ENCODE peak calls at places on chromosomes 6 and 20, in six cellular contexts. C, I, N, D, L and M are unnamed samples.

GRCh38 chr6:26224940-26225847 is 138.0 kb downstream of the HFE start:
- DNase-seq in N (peak; percentile 16), C (no peak), L (peak; percentile 90), I (no peak), D (peak; percentile 85), M (peak; percentile 49)

GRCh38 chr6:26394289-26394688 is 7.8 kb upstream of the BTN3A1 start:
- DNase-seq in N (peak; percentile 92), D (peak; percentile 42), L (no peak), I (no peak), C (no peak), M (peak; percentile 82)

GRCh38 chr20:54668271-54669053 is 193.1 kb downstream of the DOK5 start:
- DNase-seq in I (peak; percentile 15), N (peak; percentile 63), D (peak; percentile 62), C (peak; percentile 73), L (peak; percentile 60), M (peak; percentile 53)

GRCh38 chr6:36671687-36672375 is 6.7 kb upstream of the CDKN1A start:
- DNase-seq in N (no peak), L (no peak), I (no peak), C (no peak), D (no peak), M (no peak)

GRCh38 chr20:51767018-51767866 is 948 bp downstream of the ATP9A start:
- DNase-seq in N (peak; percentile 97), D (peak; percentile 95), I (peak; percentile 82), C (peak; percentile 90), L (peak; percentile 79), M (peak; percentile 61)

GRCh38 chr20:55160996-55161395 is 685.6 kb downstream of the DOK5 start:
- DNase-seq in N (peak; percentile 48), L (no peak), C (no peak), D (no peak), I (no peak), M (no peak)

GRCh38 chr6:20370393-20370792 is 31.3 kb upstream of the E2F3 start:
- DNase-seq in I (no peak), C (no peak), N (no peak), D (no peak), L (no peak), M (no peak)

GRCh38 chr6:99344289-99344688 is 5.2 kb downstream of the FAXC start:
- DNase-seq in N (peak; percentile 62), L (no peak), I (no peak), C (no peak), D (no peak), M (peak; percentile 29)

GRCh38 chr6:40844241-40844640 is 194.8 kb downstream of the UNC5CL start:
- DNase-seq in I (no peak), D (no peak), L (no peak), N (no peak), C (no peak), M (no peak)

GRCh38 chr6:144156991-144157390 is 6.7 kb downstream of the STX11 start:
- DNase-seq in N (no peak), D (no peak), C (no peak), I (no peak), L (peak; percentile 11), M (no peak)

GRCh38 chr6:77466055-77467028 is 3.1 kb upstream of the HTR1B start:
- DNase-seq in N (peak; percentile 32), D (peak; percentile 86), C (peak; percentile 73), I (no peak), L (peak; percentile 79), M (peak; percentile 77)

GRCh38 chr6:39891976-39892375 is 42.3 kb downstream of the MOCS1 start:
- DNase-seq in N (no peak), I (no peak), D (no peak), L (no peak), C (no peak), M (peak; percentile 59)

GRCh38 chr20:51750037-51750769 is 18.0 kb downstream of the ATP9A start:
- DNase-seq in N (peak; percentile 100), C (no peak), I (no peak), D (peak; percentile 83), L (no peak), M (peak; percentile 98)

GRCh38 chr6:82842721-82843120 is 222.9 kb downstream of the UBE3D start:
- DNase-seq in I (no peak), N (no peak), C (no peak), L (no peak), D (no peak), M (peak; percentile 88)

GRCh38 chr20:50913976-50914375 is 17.3 kb downstream of the ADNP start:
- DNase-seq in C (no peak), D (no peak), I (no peak), L (no peak), N (peak; percentile 67), M (peak; percentile 80)

GRCh38 chr6:134457941-134458340 is 140.0 kb upstream of the SGK1 start:
- DNase-seq in C (no peak), I (peak; percentile 12), N (no peak), L (no peak), D (no peak), M (no peak)

GRCh38 chr20:13526551-13526950 is 112.2 kb downstream of the TASP1 start:
- DNase-seq in N (no peak), D (no peak), L (no peak), I (no peak), C (no peak), M (peak; percentile 9)

GRCh38 chr6:140077712-140078551 is 703.5 kb upstream of the CITED2 start:
- DNase-seq in L (no peak), I (no peak), C (no peak), D (no peak), N (no peak), M (no peak)

GRCh38 chr6:165439928-165440554 is 130.6 kb upstream of the C6orf118 start:
- DNase-seq in L (peak; percentile 61), N (peak; percentile 76), I (peak; percentile 4), C (peak; percentile 19), D (peak; percentile 68), M (peak; percentile 48)

GRCh38 chr6:155152211-155153076 is 111.4 kb upstream of the CLDN20 start:
- DNase-seq in N (no peak), D (no peak), C (no peak), I (peak; percentile 63), L (peak; percentile 69), M (no peak)

GRCh38 chr20:17657079-17657825 is 24.8 kb downstream of the RRBP1 start:
- DNase-seq in L (no peak), D (no peak), N (no peak), I (no peak), C (no peak), M (no peak)

GRCh38 chr20:60054716-60055371 is 96.6 kb downstream of the CDH26 start:
- DNase-seq in L (no peak), N (no peak), C (no peak), I (no peak), D (no peak), M (no peak)

GRCh38 chr6:34717466-34717865 is 20.9 kb upstream of the ILRUN start:
- DNase-seq in D (no peak), N (peak; percentile 69), I (no peak), C (no peak), L (no peak), M (no peak)

GRCh38 chr6:34718867-34719441 is 22.4 kb upstream of the ILRUN start:
- DNase-seq in D (no peak), C (no peak), L (no peak), I (no peak), N (no peak), M (peak; percentile 16)

GRCh38 chr6:34726055-34726454 is 29.5 kb upstream of the ILRUN start:
- DNase-seq in C (no peak), I (no peak), L (no peak), D (no peak), N (no peak), M (no peak)

GRCh38 chr6:34722451-34722850 is 25.9 kb upstream of the ILRUN start:
- DNase-seq in I (no peak), L (no peak), C (no peak), D (no peak), N (no peak), M (no peak)

DNA sequence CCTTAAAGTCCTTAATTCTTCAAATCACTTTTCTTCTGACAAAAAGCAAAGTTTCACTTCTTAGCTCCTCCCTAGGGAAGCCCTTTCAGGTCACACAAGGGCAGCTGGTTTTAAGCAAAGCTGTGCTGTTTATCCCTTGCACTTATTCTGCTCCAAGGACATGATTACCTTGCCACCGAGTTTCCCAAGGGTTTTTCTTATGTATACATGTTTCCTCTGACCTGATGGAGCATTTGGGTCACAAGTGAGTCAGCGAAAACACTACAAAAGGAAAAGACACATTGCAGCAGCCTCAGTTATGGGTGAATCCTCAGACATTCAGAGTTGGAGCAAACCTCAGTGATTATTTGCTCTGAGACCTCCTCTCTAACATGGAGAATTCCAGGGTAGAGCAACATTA is 26.6 kb upstream of the ILRUN start:
- DNase-seq in L (no peak), D (no peak), N (no peak), C (no peak), I (no peak), M (peak; percentile 49)
- TF ChIP-seq EZH2phosphoT487 in L (no peak), D (no peak), N (no peak), C (no peak), I (no peak), M (no peak)

DNA sequence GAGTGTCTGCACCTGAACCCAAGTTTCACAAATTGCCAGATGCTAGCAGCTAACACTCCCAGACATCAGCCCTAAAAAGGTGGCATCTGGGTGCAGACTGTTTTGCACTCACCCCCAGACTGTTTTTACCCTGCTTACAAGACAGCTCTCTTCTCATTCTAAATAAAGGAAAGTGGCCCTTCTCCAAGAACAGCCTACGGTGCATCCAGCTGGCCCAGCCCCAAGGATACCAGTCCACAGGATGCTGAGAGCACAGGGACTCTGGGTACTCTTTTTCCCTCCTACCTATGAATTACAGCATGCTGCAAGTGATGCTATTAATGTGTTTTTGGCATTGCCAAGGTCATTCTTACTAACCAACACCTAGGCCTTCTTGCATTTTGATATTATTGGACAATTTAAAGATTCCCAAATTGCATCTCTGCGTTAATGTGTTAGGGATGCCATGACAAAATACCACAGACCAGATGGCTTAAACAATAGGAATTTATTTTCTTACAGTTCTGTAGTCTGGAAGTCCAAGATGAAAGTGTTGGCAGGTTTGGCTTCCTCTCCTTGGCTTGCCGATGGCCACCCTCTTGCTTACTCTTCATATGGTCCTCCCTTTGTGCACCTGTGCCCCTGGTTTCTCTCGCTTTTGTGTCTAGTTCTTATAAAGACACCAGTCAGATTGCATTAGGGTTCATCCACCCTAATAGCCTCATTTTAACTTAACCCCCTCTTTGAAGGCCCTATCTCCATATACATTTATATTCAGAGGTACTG is 842.2 kb upstream of the FLRT3 start:
- DNase-seq in I (no peak), D (no peak), C (no peak), L (no peak), N (no peak), M (no peak)
- TF ChIP-seq EZH2phosphoT487 in I (no peak), D (no peak), C (no peak), L (no peak), N (no peak), M (no peak)

GRCh38 chr20:16317445-16318362 is 255.5 kb downstream of the KIF16B start:
- DNase-seq in L (no peak), D (no peak), I (no peak), N (no peak), C (no peak), M (no peak)
- TF ChIP-seq EZH2phosphoT487 in L (no peak), D (no peak), I (no peak), N (no peak), C (no peak), M (no peak)

DNA sequence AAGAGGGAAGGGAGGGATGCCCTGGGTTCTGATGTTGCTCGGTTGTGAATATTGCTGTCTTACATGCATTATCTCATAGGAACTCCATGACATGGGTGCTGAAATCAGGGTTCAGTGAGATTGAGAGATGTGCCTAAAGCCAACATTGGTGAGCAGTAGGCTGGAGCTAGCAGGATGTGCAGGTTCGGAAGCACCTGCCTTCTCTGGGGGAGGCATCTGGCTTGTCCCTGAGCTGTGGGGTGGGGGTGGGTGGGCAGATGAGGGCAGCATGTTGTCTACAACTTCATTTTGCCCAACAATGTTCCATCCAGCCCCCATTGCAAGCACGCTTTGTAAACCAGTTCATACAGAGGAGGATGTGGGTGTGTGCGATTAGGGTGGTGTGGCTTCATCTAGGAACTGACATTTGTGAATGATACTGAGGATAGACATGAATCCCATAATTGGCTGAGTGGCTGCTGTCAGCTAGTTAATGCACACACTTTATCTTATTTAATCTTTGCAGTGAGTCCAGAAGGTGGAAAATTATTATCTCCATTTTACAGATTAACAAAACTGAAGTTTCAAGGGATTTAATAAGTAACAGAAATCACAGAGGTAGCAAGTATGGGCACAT is 119.4 kb downstream of the SYNDIG1 start:
- DNase-seq in D (no peak), N (no peak), I (no peak), C (no peak), L (no peak), M (no peak)
- TF ChIP-seq EZH2phosphoT487 in D (no peak), N (no peak), I (no peak), C (no peak), L (no peak), M (no peak)